ENCODE peak calls at places on chromosome 11, in four cellular contexts. One of them, this sample, is unnamed.

GRCh38 chr11:113871331-113871730 is 4.0 kb downstream of the USP28 start:
- DNase-seq in fibroblast of pulmonary artery: peak; percentile 66
- DNase-seq in T-helper 9 cell: no peak
- DNase-seq in activated T-helper 1 cell treated with anti-CD3 and anti-CD28 coated beads, Interleukin-12 subunit alpha, Interleukin-12 subunit beta, Interleukin-2, Interleukin-4 antibody, amounts not matched to agents 30 ng/mL and 10 ng/mL and 1 ng/mL, durations not matched to agents 14 hours and 24 hours and 36 hours: no peak
- DNase-seq in this sample: no peak

GRCh38 chr11:33735166-33735425 is 1.1 kb downstream of the CD59 start:
- DNase-seq in T-helper 9 cell: no peak
- DNase-seq in fibroblast of pulmonary artery: no peak
- DNase-seq in activated T-helper 1 cell treated with anti-CD3 and anti-CD28 coated beads, Interleukin-12 subunit alpha, Interleukin-12 subunit beta, Interleukin-2, Interleukin-4 antibody, amounts not matched to agents 30 ng/mL and 10 ng/mL and 1 ng/mL, durations not matched to agents 14 hours and 24 hours and 36 hours: no peak
- DNase-seq in this sample: no peak

GRCh38 chr11:47372422-47372821 is 5.9 kb downstream of the SPI1 start:
- DNase-seq in activated T-helper 1 cell treated with anti-CD3 and anti-CD28 coated beads, Interleukin-12 subunit alpha, Interleukin-12 subunit beta, Interleukin-2, Interleukin-4 antibody, amounts not matched to agents 30 ng/mL and 10 ng/mL and 1 ng/mL, durations not matched to agents 14 hours and 24 hours and 36 hours: no peak
- DNase-seq in fibroblast of pulmonary artery: no peak
- DNase-seq in T-helper 9 cell: no peak
- DNase-seq in this sample: no peak

GRCh38 chr11:59503276-59503675 is at the start of gene OR4D11:
- DNase-seq in fibroblast of pulmonary artery: no peak
- DNase-seq in T-helper 9 cell: no peak
- DNase-seq in activated T-helper 1 cell treated with anti-CD3 and anti-CD28 coated beads, Interleukin-12 subunit alpha, Interleukin-12 subunit beta, Interleukin-2, Interleukin-4 antibody, amounts not matched to agents 30 ng/mL and 10 ng/mL and 1 ng/mL, durations not matched to agents 14 hours and 24 hours and 36 hours: no peak
- DNase-seq in this sample: no peak

GRCh38 chr11:43941257-43941879 is 1.1 kb upstream of the C11orf96 start:
- DNase-seq in T-helper 9 cell: no peak
- DNase-seq in activated T-helper 1 cell treated with anti-CD3 and anti-CD28 coated beads, Interleukin-12 subunit alpha, Interleukin-12 subunit beta, Interleukin-2, Interleukin-4 antibody, amounts not matched to agents 30 ng/mL and 10 ng/mL and 1 ng/mL, durations not matched to agents 14 hours and 24 hours and 36 hours: no peak
- DNase-seq in fibroblast of pulmonary artery: peak; percentile 55
- DNase-seq in this sample: no peak

GRCh38 chr11:2194877-2195755 is 23.5 kb upstream of the TH start:
- DNase-seq in activated T-helper 1 cell treated with anti-CD3 and anti-CD28 coated beads, Interleukin-12 subunit alpha, Interleukin-12 subunit beta, Interleukin-2, Interleukin-4 antibody, amounts not matched to agents 30 ng/mL and 10 ng/mL and 1 ng/mL, durations not matched to agents 14 hours and 24 hours and 36 hours: peak; percentile 12
- DNase-seq in T-helper 9 cell: peak; percentile 46
- DNase-seq in fibroblast of pulmonary artery: peak; percentile 26
- DNase-seq in this sample: peak; percentile 22

GRCh38 chr11:75481602-75482309 is 44.0 kb downstream of the GDPD5 start:
- DNase-seq in T-helper 9 cell: no peak
- DNase-seq in fibroblast of pulmonary artery: no peak
- DNase-seq in activated T-helper 1 cell treated with anti-CD3 and anti-CD28 coated beads, Interleukin-12 subunit alpha, Interleukin-12 subunit beta, Interleukin-2, Interleukin-4 antibody, amounts not matched to agents 30 ng/mL and 10 ng/mL and 1 ng/mL, durations not matched to agents 14 hours and 24 hours and 36 hours: no peak
- DNase-seq in this sample: no peak

GRCh38 chr11:120205596-120206161 is 5.2 kb upstream of the OAF start:
- DNase-seq in fibroblast of pulmonary artery: peak; percentile 66
- DNase-seq in T-helper 9 cell: no peak
- DNase-seq in activated T-helper 1 cell treated with anti-CD3 and anti-CD28 coated beads, Interleukin-12 subunit alpha, Interleukin-12 subunit beta, Interleukin-2, Interleukin-4 antibody, amounts not matched to agents 30 ng/mL and 10 ng/mL and 1 ng/mL, durations not matched to agents 14 hours and 24 hours and 36 hours: no peak
- DNase-seq in this sample: no peak

GRCh38 chr11:15197696-15198095 is 83.0 kb downstream of the INSC start:
- DNase-seq in activated T-helper 1 cell treated with anti-CD3 and anti-CD28 coated beads, Interleukin-12 subunit alpha, Interleukin-12 subunit beta, Interleukin-2, Interleukin-4 antibody, amounts not matched to agents 30 ng/mL and 10 ng/mL and 1 ng/mL, durations not matched to agents 14 hours and 24 hours and 36 hours: no peak
- DNase-seq in fibroblast of pulmonary artery: no peak
- DNase-seq in T-helper 9 cell: no peak
- DNase-seq in this sample: no peak

This sample was measured in effector CD4-positive, alpha-beta T cell.